ENCODE peak calls at places on chromosomes 11 and 22, in five cellular contexts. One of them, this sample, is unnamed.
A peak's percentile ranks its signal among the peaks of the same experiment; 100 is the strongest.

GRCh38 chr11:19992162-19992561 is 168.1 kb downstream of the DBX1 start:
- DNase-seq in cardiac muscle cell: peak; percentile 51
- DNase-seq in ovary: no peak
- DNase-seq in adrenal gland: no peak
- DNase-seq in tibial artery: no peak
- DNase-seq in this sample: no peak

GRCh38 chr22:27668828-27669797 is 132.4 kb downstream of the MN1 start:
- DNase-seq in cardiac muscle cell: peak; percentile 61
- DNase-seq in ovary: no peak
- DNase-seq in adrenal gland: peak; percentile 70
- DNase-seq in tibial artery: peak; percentile 89
- DNase-seq in this sample: peak; percentile 87

GRCh38 chr11:104151404-104152204 is 12.3 kb downstream of the PDGFD start:
- DNase-seq in cardiac muscle cell: no peak
- DNase-seq in ovary: no peak
- DNase-seq in adrenal gland: no peak
- DNase-seq in tibial artery: no peak
- DNase-seq in this sample: no peak

GRCh38 chr11:20397281-20397680 is 9.8 kb downstream of the PRMT3 start:
- DNase-seq in cardiac muscle cell: peak; percentile 36
- DNase-seq in ovary: no peak
- DNase-seq in adrenal gland: no peak
- DNase-seq in tibial artery: no peak
- DNase-seq in this sample: no peak

GRCh38 chr22:50308986-50309600 is 1.6 kb upstream of the PLXNB2 start:
- DNase-seq in cardiac muscle cell: no peak
- DNase-seq in ovary: peak; percentile 59
- DNase-seq in adrenal gland: no peak
- DNase-seq in tibial artery: peak; percentile 69
- DNase-seq in this sample: no peak

GRCh38 chr22:31133911-31134310 is 6.4 kb downstream of the PLA2G3 start:
- DNase-seq in cardiac muscle cell: no peak
- DNase-seq in ovary: no peak
- DNase-seq in adrenal gland: no peak
- DNase-seq in tibial artery: no peak
- DNase-seq in this sample: no peak

GRCh38 chr11:117144477-117145392 is 648 bp downstream of the PAFAH1B2 start:
- DNase-seq in cardiac muscle cell: peak; percentile 78
- DNase-seq in ovary: peak; percentile 67
- DNase-seq in adrenal gland: peak; percentile 71
- DNase-seq in tibial artery: peak; percentile 74
- DNase-seq in this sample: peak; percentile 53

GRCh38 chr11:69866648-69867047 is 47.4 kb upstream of the FGF3 start:
- DNase-seq in cardiac muscle cell: no peak
- DNase-seq in ovary: no peak
- DNase-seq in adrenal gland: no peak
- DNase-seq in tibial artery: no peak
- DNase-seq in this sample: no peak

GRCh38 chr11:116981216-116981887 is 116.9 kb downstream of the SIK3 start:
- DNase-seq in cardiac muscle cell: no peak
- DNase-seq in ovary: no peak
- DNase-seq in adrenal gland: no peak
- DNase-seq in tibial artery: no peak
- DNase-seq in this sample: no peak

GRCh38 chr11:110077866-110078325 is 15.3 kb upstream of the ZC3H12C start:
- DNase-seq in cardiac muscle cell: no peak
- DNase-seq in ovary: no peak
- DNase-seq in adrenal gland: peak; percentile 55
- DNase-seq in tibial artery: no peak
- DNase-seq in this sample: no peak

GRCh38 chr11:70517996-70518907 is 119.9 kb downstream of the CTTN start:
- DNase-seq in cardiac muscle cell: no peak
- DNase-seq in ovary: no peak
- DNase-seq in adrenal gland: no peak
- DNase-seq in tibial artery: no peak
- DNase-seq in this sample: no peak

GRCh38 chr11:65439331-65440181 is 17.0 kb downstream of the NEAT1 start:
- DNase-seq in cardiac muscle cell: no peak
- DNase-seq in ovary: no peak
- DNase-seq in adrenal gland: peak; percentile 34
- DNase-seq in tibial artery: peak; percentile 62
- DNase-seq in this sample: no peak

GRCh38 chr11:17559341-17560087 is 12.5 kb downstream of the OTOG start:
- DNase-seq in cardiac muscle cell: no peak
- DNase-seq in ovary: no peak
- DNase-seq in adrenal gland: no peak
- DNase-seq in tibial artery: no peak
- DNase-seq in this sample: no peak

GRCh38 chr11:88508558-88508807 is 170.9 kb upstream of the CTSC start:
- DNase-seq in cardiac muscle cell: peak; percentile 41
- DNase-seq in ovary: peak; percentile 10
- DNase-seq in adrenal gland: no peak
- DNase-seq in tibial artery: no peak
- DNase-seq in this sample: no peak

GRCh38 chr11:126732981-126733380 is 267.6 kb downstream of the KIRREL3 start:
- DNase-seq in cardiac muscle cell: no peak
- DNase-seq in ovary: no peak
- DNase-seq in adrenal gland: no peak
- DNase-seq in tibial artery: no peak
- DNase-seq in this sample: no peak

GRCh38 chr11:32109138-32109537 is 18.3 kb downstream of the RCN1 start:
- DNase-seq in cardiac muscle cell: no peak
- DNase-seq in ovary: no peak
- DNase-seq in adrenal gland: no peak
- DNase-seq in tibial artery: no peak
- DNase-seq in this sample: no peak

GRCh38 chr11:11589385-11589890 is 32.4 kb downstream of the GALNT18 start:
- DNase-seq in cardiac muscle cell: no peak
- DNase-seq in ovary: no peak
- DNase-seq in adrenal gland: no peak
- DNase-seq in tibial artery: peak; percentile 15
- DNase-seq in this sample: no peak

GRCh38 chr22:37403267-37403960 is 23.9 kb downstream of the ELFN2 start:
- DNase-seq in cardiac muscle cell: no peak
- DNase-seq in ovary: no peak
- DNase-seq in adrenal gland: no peak
- DNase-seq in tibial artery: no peak
- DNase-seq in this sample: no peak
- TF ChIP-seq CTCF in cardiac muscle cell: no peak
- TF ChIP-seq CTCF in ovary: no peak
- TF ChIP-seq CTCF in adrenal gland: no peak
- TF ChIP-seq CTCF in tibial artery: no peak
- TF ChIP-seq CTCF in this sample: no peak

DNA sequence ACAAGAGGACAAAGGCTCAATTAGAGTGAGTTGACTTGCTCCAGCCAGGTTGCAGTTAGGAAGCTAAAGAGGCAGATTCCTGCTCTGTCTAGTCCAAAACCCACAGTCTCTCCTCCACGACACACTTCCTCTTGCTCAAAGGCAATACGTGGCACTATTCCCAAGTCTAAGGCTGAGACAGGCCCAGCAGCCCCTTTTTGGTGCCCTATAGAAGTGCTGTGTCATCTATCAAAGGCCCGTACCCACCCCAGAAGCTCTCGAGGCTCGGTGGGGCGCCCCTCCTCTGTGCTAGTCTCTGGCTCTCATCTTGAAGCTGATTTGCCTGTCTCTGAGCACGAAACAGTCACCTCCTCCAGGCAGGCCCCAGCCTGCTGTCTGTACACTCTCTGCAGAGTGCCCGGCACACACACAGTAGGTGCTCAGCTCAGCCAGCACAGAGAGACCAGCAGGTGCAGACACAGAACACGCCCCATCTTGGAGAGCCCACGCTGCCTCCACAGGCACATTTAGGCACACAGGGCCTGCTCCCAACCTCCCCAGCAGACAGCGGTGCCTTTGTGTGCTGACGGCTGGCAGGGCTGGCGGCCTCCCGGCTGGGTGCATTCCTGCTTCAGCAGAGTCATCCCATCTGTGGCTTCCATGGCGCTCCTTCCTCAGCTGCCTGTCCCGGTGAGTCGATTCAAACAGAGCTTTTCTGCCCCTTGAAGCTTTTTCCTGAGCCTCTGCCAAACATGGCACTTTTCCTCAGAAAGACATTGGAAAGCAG is 52.7 kb downstream of the MYH9 start:
- DNase-seq in cardiac muscle cell: no peak
- DNase-seq in ovary: no peak
- DNase-seq in adrenal gland: no peak
- DNase-seq in tibial artery: no peak
- DNase-seq in this sample: no peak
- H3K4me1 ChIP-seq in cardiac muscle cell: peaks cover 46% of the 10 kb centered on the region
- H3K4me1 ChIP-seq in ovary: peaks cover 29% of the 10 kb centered on the region
- H3K4me1 ChIP-seq in adrenal gland: peaks cover 97% of the 10 kb centered on the region
- H3K4me1 ChIP-seq in tibial artery: peaks cover 100% of the 10 kb centered on the region
- H3K4me1 ChIP-seq in this sample: peaks cover 97% of the 10 kb centered on the region

GRCh38 chr11:257766-258493 is 20.3 kb upstream of the NLRP6 start:
- DNase-seq in cardiac muscle cell: no peak
- DNase-seq in ovary: no peak
- DNase-seq in adrenal gland: no peak
- DNase-seq in tibial artery: no peak
- DNase-seq in this sample: no peak
- TF ChIP-seq CTCF in cardiac muscle cell: peak; percentile 16
- TF ChIP-seq CTCF in ovary: no peak
- TF ChIP-seq CTCF in adrenal gland: no peak
- TF ChIP-seq CTCF in tibial artery: no peak
- TF ChIP-seq CTCF in this sample: no peak

DNA sequence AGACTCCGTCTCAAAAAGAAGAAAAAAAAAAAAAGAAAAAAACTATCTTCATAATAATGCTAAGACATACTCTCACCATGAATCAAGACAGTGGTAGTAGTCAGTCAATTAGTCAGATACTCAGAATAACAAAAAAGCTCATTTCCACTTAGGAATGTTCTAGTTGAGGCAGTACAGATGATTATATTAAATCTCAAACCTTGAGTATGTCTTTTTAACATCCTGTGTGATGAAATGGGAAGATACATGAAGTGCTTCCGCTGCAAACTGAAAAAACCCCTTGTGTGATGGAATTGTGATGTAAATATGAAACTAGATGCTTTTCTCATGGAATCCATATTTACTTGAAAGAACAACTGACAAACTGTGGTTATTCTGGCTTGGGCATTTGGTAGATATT is 13.7 kb downstream of the AMOTL1 start:
- DNase-seq in cardiac muscle cell: no peak
- DNase-seq in ovary: no peak
- DNase-seq in adrenal gland: no peak
- DNase-seq in tibial artery: no peak
- DNase-seq in this sample: no peak
- H3K4me1 ChIP-seq in cardiac muscle cell: no peaks in the 10 kb centered on the region
- H3K4me1 ChIP-seq in ovary: peaks cover 2% of the 10 kb centered on the region
- H3K4me1 ChIP-seq in adrenal gland: peaks cover 41% of the 10 kb centered on the region
- H3K4me1 ChIP-seq in tibial artery: peaks cover 88% of the 10 kb centered on the region
- H3K4me1 ChIP-seq in this sample: peaks cover 73% of the 10 kb centered on the region

GRCh38 chr11:41334007-41334933 is 125.2 kb downstream of the LRRC4C start:
- DNase-seq in cardiac muscle cell: no peak
- DNase-seq in ovary: no peak
- DNase-seq in adrenal gland: no peak
- DNase-seq in tibial artery: no peak
- DNase-seq in this sample: no peak

DNA sequence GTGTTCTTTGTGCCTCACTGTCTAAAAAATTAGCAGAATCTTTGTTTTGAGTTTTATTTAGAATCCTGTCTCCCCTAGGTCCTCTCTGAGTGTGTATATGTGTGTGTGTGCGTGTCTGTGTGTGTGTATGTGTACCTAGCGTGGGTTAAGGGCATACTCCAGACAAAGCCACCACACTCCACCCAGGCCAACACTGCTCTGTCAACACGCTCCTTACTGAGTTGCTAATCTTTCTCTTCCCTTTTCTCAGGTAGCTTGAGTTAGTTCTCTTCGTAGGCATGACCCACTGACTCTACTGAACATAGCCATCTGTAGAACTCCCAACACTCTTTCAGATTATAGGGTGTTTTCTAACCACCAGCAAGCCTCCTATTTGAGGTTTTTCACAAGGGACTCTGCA is 131.1 kb downstream of the LRRC4C start:
- DNase-seq in cardiac muscle cell: no peak
- DNase-seq in ovary: no peak
- DNase-seq in adrenal gland: no peak
- DNase-seq in tibial artery: no peak
- DNase-seq in this sample: no peak
- TF ChIP-seq CTCF in cardiac muscle cell: no peak
- TF ChIP-seq CTCF in ovary: no peak
- TF ChIP-seq CTCF in adrenal gland: no peak
- TF ChIP-seq CTCF in tibial artery: no peak
- TF ChIP-seq CTCF in this sample: no peak

DNA sequence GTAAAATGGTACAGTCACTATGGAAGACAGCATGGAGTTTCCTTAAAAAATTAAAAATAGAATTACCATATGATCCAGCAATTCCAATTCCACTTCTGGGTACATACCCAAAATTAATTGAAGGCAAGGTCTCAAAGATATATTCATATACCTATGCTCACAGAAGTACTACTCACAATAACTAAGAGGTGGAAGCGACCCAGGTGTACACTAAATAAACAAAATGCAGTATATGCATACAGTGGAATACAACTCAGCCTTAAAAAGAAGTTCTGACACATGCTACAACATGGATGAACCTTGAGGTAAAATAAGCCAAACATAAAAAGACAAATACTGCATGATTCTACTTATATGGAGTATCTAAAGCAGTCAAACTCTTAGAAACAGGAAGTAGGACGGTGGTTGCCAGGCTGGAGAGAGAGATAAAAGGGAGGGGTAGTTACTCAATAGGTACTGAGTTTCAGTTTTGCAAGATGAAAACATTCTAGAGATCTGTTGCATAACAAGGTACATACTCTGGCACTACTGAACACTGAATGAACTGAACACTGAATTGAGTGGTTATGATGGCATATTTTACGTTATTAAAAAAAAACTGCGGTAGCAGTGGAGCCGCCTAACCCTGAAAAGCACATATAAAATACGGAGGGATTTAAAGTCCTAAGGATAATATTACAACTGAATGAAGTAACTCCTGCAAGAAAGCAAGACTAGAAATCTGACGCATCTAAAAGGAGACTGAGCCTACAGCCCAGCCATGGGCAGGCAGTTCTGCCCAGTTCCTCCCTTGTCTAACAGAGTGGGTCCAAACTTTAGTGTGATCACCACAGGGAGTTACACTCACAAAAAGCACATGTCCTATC is 12.8 kb downstream of the DGCR2 start:
- DNase-seq in cardiac muscle cell: no peak
- DNase-seq in ovary: no peak
- DNase-seq in adrenal gland: no peak
- DNase-seq in tibial artery: peak; percentile 66
- DNase-seq in this sample: no peak
- H3K4me1 ChIP-seq in cardiac muscle cell: no peaks in the 10 kb centered on the region
- H3K4me1 ChIP-seq in ovary: peaks cover 19% of the 10 kb centered on the region
- H3K4me1 ChIP-seq in adrenal gland: peaks cover 39% of the 10 kb centered on the region
- H3K4me1 ChIP-seq in tibial artery: peaks cover 70% of the 10 kb centered on the region
- H3K4me1 ChIP-seq in this sample: peaks cover 44% of the 10 kb centered on the region

GRCh38 chr11:36578458-36578857 is 10.7 kb downstream of the RAG1 start:
- DNase-seq in cardiac muscle cell: no peak
- DNase-seq in ovary: no peak
- DNase-seq in adrenal gland: no peak
- DNase-seq in tibial artery: no peak
- DNase-seq in this sample: no peak
- TF ChIP-seq CTCF in cardiac muscle cell: no peak
- TF ChIP-seq CTCF in ovary: no peak
- TF ChIP-seq CTCF in adrenal gland: no peak
- TF ChIP-seq CTCF in tibial artery: no peak
- TF ChIP-seq CTCF in this sample: no peak

This sample was measured in heart right ventricle.